ENCODE peak calls at places on chromosome 19, in four cellular contexts. B, M, O and C are unnamed samples.

GRCh38 chr19:35216833-35217707 is 11.5 kb downstream of the FAM187B start:
- DNase-seq in M (peak; percentile 59), O (no peak), B (no peak), C (no peak)

GRCh38 chr19:45768644-45769053 is 403 bp downstream of the SIX5 start:
- DNase-seq in O (peak; percentile 59), M (peak; percentile 67), B (peak; percentile 65), C (peak; percentile 69)

GRCh38 chr19:3725121-3725520 is 16.9 kb downstream of the TJP3 start:
- DNase-seq in M (no peak), B (no peak), O (no peak), C (no peak)

GRCh38 chr19:52296773-52297600 is at the start of gene ZNF480:
- DNase-seq in B (peak; percentile 73), O (peak; percentile 65), M (peak; percentile 91), C (peak; percentile 81)

GRCh38 chr19:55116232-55117062 is 990 bp downstream of the PPP1R12C start:
- DNase-seq in M (peak; percentile 70), O (peak; percentile 57), B (peak; percentile 67), C (peak; percentile 15)

GRCh38 chr19:33436360-33437345 is 63.1 kb downstream of the CEBPG start:
- DNase-seq in M (no peak), O (no peak), B (no peak), C (peak; percentile 23)

GRCh38 chr19:46478356-46478986 is 7.1 kb upstream of the PNMA8A start:
- DNase-seq in B (peak; percentile 81), M (no peak), O (no peak), C (peak; percentile 12)

GRCh38 chr19:5585461-5586299 is 17.9 kb upstream of the TINCR start:
- DNase-seq in O (no peak), B (no peak), M (peak; percentile 61), C (peak; percentile 50)

GRCh38 chr19:18879579-18880373 is 16.2 kb downstream of the CERS1 start:
- DNase-seq in O (peak; percentile 59), B (peak; percentile 24), M (no peak), C (peak; percentile 44)

GRCh38 chr19:19077103-19077502 is 13.3 kb downstream of the SLC25A42 start:
- DNase-seq in B (no peak), O (no peak), M (no peak), C (no peak)

GRCh38 chr19:45137179-45137761 is 23.5 kb downstream of the NKPD1 start:
- DNase-seq in O (no peak), M (no peak), B (no peak), C (no peak)

GRCh38 chr19:50890422-50891252 is 17.4 kb downstream of the KLK2 start:
- DNase-seq in O (peak; percentile 46), M (no peak), B (peak; percentile 41), C (no peak)

GRCh38 chr19:45954132-45954531 is 19.5 kb downstream of the NOVA2 start:
- DNase-seq in O (no peak), M (no peak), B (no peak), C (peak; percentile 26)

GRCh38 chr19:17266975-17267788 is at the start of gene BABAM1:
- DNase-seq in M (peak; percentile 99), O (peak; percentile 100), B (peak; percentile 99), C (peak; percentile 92)
- TF ChIP-seq CTCF in M (no peak), O (no peak), B (no peak), C (no peak)

GRCh38 chr19:41793414-41793727 is 3.0 kb upstream of the CEACAM3 start:
- DNase-seq in M (no peak), B (no peak), O (no peak), C (no peak)

GRCh38 chr19:41796362-41796761 is at the start of gene CEACAM3:
- DNase-seq in O (no peak), B (no peak), M (no peak), C (no peak)

GRCh38 chr19:41792513-41793413 is 3.6 kb upstream of the CEACAM3 start:
- DNase-seq in O (no peak), B (peak; percentile 64), M (peak; percentile 45), C (peak; percentile 47)

GRCh38 chr19:41799444-41800000 is 3.1 kb downstream of the CEACAM3 start:
- DNase-seq in M (no peak), B (no peak), O (no peak), C (no peak)

DNA sequence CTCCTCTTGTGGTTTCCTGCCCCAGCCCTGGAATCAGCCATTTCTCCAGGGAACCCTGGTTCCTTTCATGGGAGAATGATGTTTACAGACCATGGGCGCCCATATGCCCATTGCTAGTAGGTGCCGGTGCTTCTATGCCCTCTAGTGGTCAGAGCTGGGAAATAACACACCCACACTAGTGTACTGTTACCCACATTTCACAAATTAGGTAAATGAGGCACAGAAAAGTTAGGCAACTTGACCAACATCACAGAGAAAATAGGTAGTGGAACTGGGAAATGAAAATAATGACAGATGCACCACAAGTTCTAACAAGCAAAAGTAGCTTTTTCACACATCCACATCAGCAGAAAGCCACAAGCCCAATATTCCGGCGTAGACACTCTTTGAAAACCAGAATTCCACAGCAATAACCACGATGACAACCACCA is 1.3 kb upstream of the CEACAM3 start:
- DNase-seq in M (peak; percentile 57), B (peak; percentile 58), O (no peak), C (peak; percentile 53)
- TF ChIP-seq CTCF in M (peak; percentile 68), B (peak; percentile 85), O (peak; percentile 90), C (peak; percentile 68)

GRCh38 chr19:39157997-39158389 is 32.4 kb downstream of the PAK4 start:
- DNase-seq in B (no peak), O (no peak), M (no peak), C (no peak)
- TF ChIP-seq CTCF in B (no peak), O (no peak), M (no peak), C (no peak)

GRCh38 chr19:38265213-38265861 is 964 bp downstream of the SPINT2 start:
- DNase-seq in M (no peak), B (no peak), O (peak; percentile 34), C (no peak)

GRCh38 chr19:38263696-38264485 is 482 bp upstream of the SPINT2 start:
- DNase-seq in O (peak; percentile 95), M (peak; percentile 75), B (peak; percentile 49), C (peak; percentile 78)

GRCh38 chr19:38262585-38263268 is 1.6 kb upstream of the SPINT2 start:
- DNase-seq in M (no peak), O (peak; percentile 38), B (peak; percentile 36), C (no peak)

GRCh38 chr19:38266070-38266469 is 1.7 kb downstream of the SPINT2 start:
- DNase-seq in B (no peak), M (no peak), O (peak; percentile 34), C (no peak)

GRCh38 chr19:38264486-38265212 is at the start of gene SPINT2:
- DNase-seq in B (no peak), M (no peak), O (peak; percentile 34), C (peak; percentile 82)
- TF ChIP-seq CTCF in B (no peak), M (no peak), O (no peak), C (no peak)

DNA sequence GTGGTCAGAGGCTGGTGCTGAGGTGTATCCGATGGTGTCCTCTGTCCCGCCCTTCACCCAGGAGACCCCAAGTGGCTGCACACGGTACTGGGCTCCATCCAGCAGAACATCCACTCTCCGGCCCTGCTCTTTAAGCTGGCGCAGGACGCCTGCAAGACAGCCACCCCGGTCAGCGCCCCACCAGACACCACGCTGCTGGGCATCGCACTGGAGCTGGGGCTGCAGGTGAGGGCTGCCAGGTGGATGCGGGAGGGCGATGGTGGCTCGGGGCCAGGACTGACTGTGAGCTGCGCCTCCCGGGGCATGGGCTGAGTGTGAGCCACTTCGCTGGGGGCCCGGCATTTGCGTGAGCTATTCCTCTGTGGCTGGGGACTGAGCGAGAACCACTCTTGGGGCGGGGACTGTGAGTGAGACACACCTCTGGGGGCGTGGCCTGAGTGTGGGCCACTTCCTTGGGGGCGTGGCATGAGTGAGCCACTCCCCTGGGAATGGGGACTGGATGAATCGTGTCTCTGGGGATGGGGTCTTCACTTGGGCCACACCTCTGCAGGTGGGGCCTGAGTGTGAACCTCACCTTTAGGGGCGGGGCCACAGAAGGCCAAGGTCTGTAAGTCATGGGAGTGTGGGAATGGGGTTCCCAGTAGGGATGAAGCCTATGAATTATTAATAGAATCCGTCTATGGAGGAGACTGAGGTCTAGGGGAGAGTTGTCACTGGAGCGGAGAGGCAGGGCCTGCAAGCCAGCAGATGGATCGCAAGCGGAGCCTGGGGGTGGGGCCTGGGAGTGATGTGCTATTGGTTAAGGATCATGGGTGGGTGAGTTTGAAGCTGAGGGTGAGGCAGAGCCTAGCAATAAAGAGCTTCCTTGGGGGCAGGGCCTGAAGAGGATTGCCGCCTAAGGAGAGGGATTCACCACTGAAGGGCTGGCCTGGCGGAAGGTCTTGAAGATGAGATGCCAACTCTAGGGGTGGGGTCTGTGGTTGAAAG is 30.5 kb downstream of the ZSWIM4 start:
- DNase-seq in B (peak; percentile 32), M (no peak), O (no peak), C (peak; percentile 79)
- TF ChIP-seq CTCF in B (peak; percentile 20), M (no peak), O (no peak), C (no peak)

GRCh38 chr19:43807651-43808050 is 5.4 kb upstream of the LYPD5 start:
- DNase-seq in M (no peak), B (no peak), O (no peak), C (no peak)

GRCh38 chr19:43811833-43812232 is 9.6 kb upstream of the LYPD5 start:
- DNase-seq in O (no peak), M (no peak), B (no peak), C (no peak)

GRCh38 chr19:43812259-43812658 is 10.0 kb upstream of the LYPD5 start:
- DNase-seq in M (no peak), O (no peak), B (no peak), C (no peak)

GRCh38 chr19:43812689-43813088 is 10.4 kb upstream of the LYPD5 start:
- DNase-seq in O (no peak), M (no peak), B (no peak), C (no peak)

DNA sequence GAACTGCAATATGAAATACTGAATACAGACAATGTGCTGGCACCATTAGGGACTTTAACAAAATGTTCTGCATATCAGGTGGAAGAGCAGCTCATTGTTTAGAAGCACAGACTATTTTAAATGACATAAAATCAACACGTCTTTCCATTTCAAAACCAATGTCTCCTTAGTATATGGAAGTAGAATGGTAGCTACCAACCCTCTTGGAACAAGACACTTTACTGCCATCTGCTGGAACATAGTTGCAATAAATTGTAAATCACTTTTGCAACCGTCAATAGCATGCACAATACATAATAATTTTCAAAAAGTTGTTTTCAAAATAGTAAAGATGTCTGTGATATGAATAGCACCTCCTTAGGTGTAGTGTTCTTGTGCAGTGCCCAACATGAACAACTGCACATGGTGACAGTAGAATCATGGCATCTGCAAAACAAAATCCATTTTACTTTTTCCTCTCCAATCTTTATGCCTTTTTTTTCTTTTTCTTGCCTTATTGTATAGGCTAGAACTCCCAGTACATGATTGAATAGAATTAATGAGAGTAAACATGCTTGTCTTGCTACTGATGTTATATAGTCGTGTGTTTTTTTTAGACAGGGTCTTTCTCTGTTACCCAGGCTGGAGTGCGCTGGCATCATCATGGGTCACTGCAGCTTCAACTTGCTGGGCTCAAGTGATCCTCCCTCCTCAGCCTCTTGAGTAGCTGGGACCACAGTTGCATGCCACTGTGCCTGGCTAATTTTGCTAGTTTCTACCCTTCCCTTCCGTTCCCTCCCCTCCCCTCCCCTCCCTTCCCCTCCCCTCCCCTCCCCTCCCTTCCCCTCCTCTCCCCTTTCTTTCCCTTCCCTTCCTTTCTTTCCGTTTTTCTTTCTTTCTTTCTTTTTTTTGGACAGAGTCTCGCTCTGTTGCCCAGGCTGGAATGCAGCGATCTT is 7.8 kb upstream of the LYPD5 start:
- DNase-seq in M (no peak), O (peak; percentile 35), B (peak; percentile 83), C (no peak)
- TF ChIP-seq CTCF in M (peak; percentile 25), O (peak; percentile 69), B (peak; percentile 62), C (peak; percentile 52)